ENCODE peak calls at places on chromosomes 13 and 19, in four cellular contexts. One of them, this sample, is unnamed. For H3K36me3, the result is how much of the 10 kb centered on the place peaks cover.

GRCh38 chr19:33798701-33799111 is 2.0 kb downstream of the KCTD15 start:
- ATAC-seq in heart right ventricle: no peak
- ATAC-seq in heart left ventricle: no peak
- ATAC-seq in body of pancreas: no peak
- ATAC-seq in this sample: no peak

GRCh38 chr19:40650749-40651305 is 39.6 kb downstream of the NUMBL start:
- ATAC-seq in body of pancreas: no peak
- ATAC-seq in heart right ventricle: no peak
- ATAC-seq in heart left ventricle: no peak
- ATAC-seq in this sample: peak

GRCh38 chr13:40420160-40420740 is 246.2 kb downstream of the FOXO1 start:
- ATAC-seq in heart left ventricle: no peak
- ATAC-seq in body of pancreas: no peak
- ATAC-seq in heart right ventricle: no peak
- ATAC-seq in this sample: no peak

GRCh38 chr13:22110368-22110767 is 439.5 kb downstream of the FGF9 start:
- ATAC-seq in heart left ventricle: peak
- ATAC-seq in heart right ventricle: no peak
- ATAC-seq in body of pancreas: peak
- ATAC-seq in this sample: no peak

GRCh38 chr13:111667757-111668156 is 347.3 kb downstream of the TEX29 start:
- ATAC-seq in heart left ventricle: no peak
- ATAC-seq in heart right ventricle: no peak
- ATAC-seq in body of pancreas: no peak
- ATAC-seq in this sample: no peak

GRCh38 chr13:46598820-46599180 is 45.8 kb downstream of the LRCH1 start:
- ATAC-seq in heart left ventricle: no peak
- ATAC-seq in heart right ventricle: no peak
- ATAC-seq in body of pancreas: no peak
- ATAC-seq in this sample: no peak

GRCh38 chr19:409006-409514 is at the start of gene C2CD4C:
- ATAC-seq in body of pancreas: peak
- ATAC-seq in heart left ventricle: no peak
- ATAC-seq in heart right ventricle: no peak
- ATAC-seq in this sample: peak

GRCh38 chr13:49935171-49936084 is 712 bp downstream of the SPRYD7 start:
- ATAC-seq in body of pancreas: peak
- ATAC-seq in heart left ventricle: peak
- ATAC-seq in heart right ventricle: peak
- ATAC-seq in this sample: peak

GRCh38 chr19:45629704-45630103 is 9.5 kb downstream of the EML2 start:
- ATAC-seq in heart left ventricle: no peak
- ATAC-seq in body of pancreas: no peak
- ATAC-seq in heart right ventricle: no peak
- ATAC-seq in this sample: no peak

GRCh38 chr13:20127263-20127562 is 33.6 kb downstream of the GJA3 start:
- ATAC-seq in heart left ventricle: peak
- ATAC-seq in body of pancreas: peak
- ATAC-seq in heart right ventricle: peak
- ATAC-seq in this sample: peak

GRCh38 chr13:105035092-105035491 is 1500.4 kb downstream of the EFNB2 start:
- ATAC-seq in heart left ventricle: no peak
- ATAC-seq in heart right ventricle: no peak
- ATAC-seq in body of pancreas: peak
- ATAC-seq in this sample: no peak

GRCh38 chr13:50587122-50587521 is 256.4 kb downstream of the DLEU7 start:
- ATAC-seq in body of pancreas: no peak
- ATAC-seq in heart right ventricle: no peak
- ATAC-seq in heart left ventricle: no peak
- ATAC-seq in this sample: no peak

GRCh38 chr19:39906283-39906682 is 28.2 kb downstream of the FCGBP start:
- ATAC-seq in body of pancreas: no peak
- ATAC-seq in heart left ventricle: no peak
- ATAC-seq in heart right ventricle: no peak
- ATAC-seq in this sample: no peak

GRCh38 chr13:102187313-102187712 is 214.5 kb downstream of the FGF14 start:
- ATAC-seq in heart left ventricle: no peak
- ATAC-seq in heart right ventricle: no peak
- ATAC-seq in body of pancreas: no peak
- ATAC-seq in this sample: no peak

GRCh38 chr19:15320118-15320517 is 12.2 kb downstream of the BRD4 start:
- ATAC-seq in body of pancreas: no peak
- ATAC-seq in heart left ventricle: no peak
- ATAC-seq in heart right ventricle: no peak
- ATAC-seq in this sample: no peak

GRCh38 chr19:34393629-34394028 is 10.6 kb upstream of the PDCD2L start:
- ATAC-seq in heart left ventricle: no peak
- ATAC-seq in heart right ventricle: no peak
- ATAC-seq in body of pancreas: no peak
- ATAC-seq in this sample: no peak

GRCh38 chr19:51994048-51994644 is 7.5 kb upstream of the ZNF350 start:
- ATAC-seq in body of pancreas: no peak
- ATAC-seq in heart right ventricle: no peak
- ATAC-seq in heart left ventricle: no peak
- ATAC-seq in this sample: no peak

GRCh38 chr19:51993422-51993821 is 6.8 kb upstream of the ZNF350 start:
- ATAC-seq in heart left ventricle: no peak
- ATAC-seq in heart right ventricle: no peak
- ATAC-seq in body of pancreas: no peak
- ATAC-seq in this sample: no peak
- H3K36me3 ChIP-seq in heart left ventricle: half or more
- H3K36me3 ChIP-seq in heart right ventricle: half or more
- H3K36me3 ChIP-seq in body of pancreas: under half
- H3K36me3 ChIP-seq in this sample: under half

GRCh38 chr19:47145639-47146486 is 15.2 kb downstream of the SAE1 start:
- ATAC-seq in body of pancreas: no peak
- ATAC-seq in heart right ventricle: no peak
- ATAC-seq in heart left ventricle: no peak
- ATAC-seq in this sample: no peak
- H3K36me3 ChIP-seq in body of pancreas: under half
- H3K36me3 ChIP-seq in heart right ventricle: under half
- H3K36me3 ChIP-seq in heart left ventricle: half or more
- H3K36me3 ChIP-seq in this sample: under half

GRCh38 chr19:5789201-5789795 is 1.7 kb downstream of the DUS3L start:
- ATAC-seq in body of pancreas: no peak
- ATAC-seq in heart left ventricle: no peak
- ATAC-seq in heart right ventricle: no peak
- ATAC-seq in this sample: no peak
- H3K36me3 ChIP-seq in body of pancreas: under half
- H3K36me3 ChIP-seq in heart left ventricle: half or more
- H3K36me3 ChIP-seq in heart right ventricle: half or more
- H3K36me3 ChIP-seq in this sample: under half

DNA sequence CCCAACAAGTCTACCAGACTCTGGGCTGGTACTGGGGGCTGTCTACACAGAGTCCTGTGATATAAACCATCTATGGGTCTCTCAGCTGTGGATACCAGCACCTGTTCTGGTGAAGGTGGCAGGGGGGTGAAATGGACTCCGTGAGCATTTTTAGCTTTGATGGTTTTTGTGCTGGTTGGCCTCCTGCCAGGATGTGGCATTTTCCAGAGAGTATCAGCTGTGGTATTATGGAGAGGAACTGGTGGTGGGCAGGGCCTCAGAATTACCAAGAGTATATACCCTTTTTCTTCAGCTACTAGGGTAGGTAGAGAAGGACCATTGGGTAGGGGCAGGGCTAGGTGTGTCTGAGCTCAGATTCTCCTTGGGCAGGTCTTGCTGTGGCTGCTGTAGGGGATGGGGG is 1920.9 kb upstream of the PCDH20 start:
- ATAC-seq in body of pancreas: no peak
- ATAC-seq in heart left ventricle: no peak
- ATAC-seq in heart right ventricle: no peak
- ATAC-seq in this sample: no peak
- H3K36me3 ChIP-seq in body of pancreas: under half
- H3K36me3 ChIP-seq in heart left ventricle: under half
- H3K36me3 ChIP-seq in heart right ventricle: under half
- H3K36me3 ChIP-seq in this sample: under half

GRCh38 chr13:112877066-112877465 is 91.9 kb upstream of the MCF2L start:
- ATAC-seq in body of pancreas: no peak
- ATAC-seq in heart left ventricle: no peak
- ATAC-seq in heart right ventricle: no peak
- ATAC-seq in this sample: no peak
- H3K36me3 ChIP-seq in body of pancreas: under half
- H3K36me3 ChIP-seq in heart left ventricle: half or more
- H3K36me3 ChIP-seq in heart right ventricle: under half
- H3K36me3 ChIP-seq in this sample: half or more

DNA sequence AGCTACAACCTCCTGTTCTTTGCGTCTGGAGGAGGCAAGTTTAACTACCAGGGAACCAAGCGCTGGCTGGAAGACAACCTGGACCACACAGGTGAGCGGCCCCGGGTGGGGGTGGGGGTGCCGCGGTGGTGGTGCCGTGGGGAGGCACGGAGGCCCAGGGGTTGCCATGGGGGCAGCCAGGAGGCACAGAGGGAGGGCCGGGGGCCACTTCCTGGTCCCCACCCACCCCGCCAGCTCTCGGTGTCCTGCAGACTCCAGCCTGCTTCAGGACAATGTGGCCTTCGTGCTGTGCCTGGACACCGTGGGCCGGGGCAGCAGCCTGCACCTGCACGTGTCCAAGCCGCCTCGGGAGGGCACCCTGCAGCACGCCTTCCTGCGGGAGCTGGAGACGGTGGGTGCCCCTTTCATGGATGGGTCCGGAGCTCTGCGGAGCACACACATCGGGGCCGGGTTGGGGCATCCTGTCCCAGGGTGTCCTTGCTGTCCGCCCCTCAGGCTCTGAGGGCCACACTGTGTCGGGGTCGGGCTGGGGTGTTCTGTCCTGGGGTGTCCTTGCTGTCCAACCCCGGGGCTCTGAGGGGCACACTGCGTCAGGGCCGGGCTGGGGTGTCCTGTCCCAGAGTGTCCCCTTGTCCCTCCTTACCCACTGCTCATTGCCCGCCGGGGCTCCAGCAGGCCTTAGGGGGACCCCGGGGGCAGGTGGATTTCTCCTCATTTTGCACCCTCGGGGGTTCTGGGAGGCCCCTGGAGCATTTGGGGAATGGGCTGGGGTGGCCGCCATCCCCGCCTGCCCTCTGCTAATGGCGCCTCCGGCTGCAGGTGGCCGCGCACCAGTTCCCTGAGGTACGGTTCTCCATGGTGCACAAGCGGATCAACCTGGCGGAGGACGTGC is 18.3 kb downstream of the NCLN start:
- ATAC-seq in heart right ventricle: no peak
- ATAC-seq in heart left ventricle: no peak
- ATAC-seq in body of pancreas: no peak
- ATAC-seq in this sample: no peak
- H3K36me3 ChIP-seq in heart right ventricle: under half
- H3K36me3 ChIP-seq in heart left ventricle: under half
- H3K36me3 ChIP-seq in body of pancreas: under half
- H3K36me3 ChIP-seq in this sample: half or more

GRCh38 chr19:52533901-52534300 is 6.4 kb downstream of the ZNF808 start:
- ATAC-seq in heart right ventricle: peak
- ATAC-seq in body of pancreas: peak
- ATAC-seq in heart left ventricle: peak
- ATAC-seq in this sample: no peak

GRCh38 chr19:52541608-52542007 is 14.1 kb downstream of the ZNF808 start:
- ATAC-seq in heart right ventricle: no peak
- ATAC-seq in body of pancreas: no peak
- ATAC-seq in heart left ventricle: no peak
- ATAC-seq in this sample: no peak

GRCh38 chr19:52532480-52532879 is 5.0 kb downstream of the ZNF808 start:
- ATAC-seq in heart right ventricle: no peak
- ATAC-seq in heart left ventricle: no peak
- ATAC-seq in body of pancreas: no peak
- ATAC-seq in this sample: no peak

DNA sequence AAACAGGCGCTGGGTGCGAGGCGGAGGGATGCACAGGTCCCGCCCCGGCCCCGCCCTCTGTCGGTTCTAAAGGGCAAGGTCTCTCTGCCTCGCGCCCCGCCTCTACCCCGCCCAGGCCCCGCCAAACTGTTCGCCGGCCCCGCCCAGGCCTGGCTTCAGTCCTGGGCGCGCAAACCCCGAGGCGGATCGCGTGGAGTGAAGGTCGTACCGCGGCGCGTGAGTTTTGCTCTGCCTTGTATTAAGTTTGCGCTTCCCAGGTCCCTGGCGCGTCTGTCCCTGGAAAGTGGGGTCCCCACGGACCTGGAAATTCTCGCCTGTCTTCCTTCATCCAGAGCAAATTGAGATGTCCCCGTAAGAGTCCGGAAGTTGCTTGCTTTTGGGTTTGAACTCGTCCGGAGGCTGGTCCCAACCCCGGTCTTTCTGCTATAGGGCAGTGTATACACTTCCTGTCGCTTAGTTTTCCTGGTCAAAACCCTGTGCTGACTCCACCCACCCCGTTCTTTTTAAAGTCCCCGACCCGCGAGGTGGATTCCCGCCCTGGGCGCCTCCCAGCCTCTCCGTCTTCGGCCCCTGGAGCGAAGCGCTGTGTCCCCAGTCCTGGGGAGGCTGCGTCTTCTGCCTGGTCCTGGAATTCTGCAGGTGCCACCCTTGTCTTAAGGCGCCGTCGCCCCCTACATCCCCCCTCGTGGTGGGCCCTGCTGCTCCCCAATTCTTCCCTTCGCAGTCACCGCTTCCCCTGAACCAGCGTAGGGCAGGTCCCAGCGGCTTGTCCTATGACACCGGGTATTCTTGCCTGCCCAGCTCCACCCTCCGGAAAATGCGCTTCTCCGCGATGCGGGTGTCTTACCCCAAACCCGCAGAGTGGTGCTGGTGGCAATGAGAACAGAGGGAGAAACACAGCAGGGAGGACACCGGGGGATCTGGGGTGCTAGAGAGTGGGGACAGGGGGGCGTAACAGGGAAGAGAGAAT is 8.6 kb downstream of the ZNF808 start:
- ATAC-seq in heart right ventricle: peak
- ATAC-seq in heart left ventricle: peak
- ATAC-seq in body of pancreas: peak
- ATAC-seq in this sample: peak
- H3K36me3 ChIP-seq in heart right ventricle: under half
- H3K36me3 ChIP-seq in heart left ventricle: under half
- H3K36me3 ChIP-seq in body of pancreas: under half
- H3K36me3 ChIP-seq in this sample: under half

GRCh38 chr13:109694972-109695371 is 91.4 kb downstream of the IRS2 start:
- ATAC-seq in heart left ventricle: no peak
- ATAC-seq in body of pancreas: no peak
- ATAC-seq in heart right ventricle: no peak
- ATAC-seq in this sample: no peak

GRCh38 chr13:109697936-109698335 is 88.4 kb downstream of the IRS2 start:
- ATAC-seq in heart left ventricle: no peak
- ATAC-seq in body of pancreas: no peak
- ATAC-seq in heart right ventricle: no peak
- ATAC-seq in this sample: no peak

GRCh38 chr13:109693213-109693612 is 93.2 kb downstream of the IRS2 start:
- ATAC-seq in body of pancreas: no peak
- ATAC-seq in heart right ventricle: no peak
- ATAC-seq in heart left ventricle: no peak
- ATAC-seq in this sample: no peak

GRCh38 chr13:109698779-109699178 is 87.6 kb downstream of the IRS2 start:
- ATAC-seq in heart left ventricle: no peak
- ATAC-seq in body of pancreas: no peak
- ATAC-seq in heart right ventricle: no peak
- ATAC-seq in this sample: no peak

GRCh38 chr13:109695402-109696190 is 90.8 kb downstream of the IRS2 start:
- ATAC-seq in body of pancreas: no peak
- ATAC-seq in heart right ventricle: no peak
- ATAC-seq in heart left ventricle: no peak
- ATAC-seq in this sample: no peak
- H3K36me3 ChIP-seq in body of pancreas: under half
- H3K36me3 ChIP-seq in heart right ventricle: under half
- H3K36me3 ChIP-seq in heart left ventricle: under half
- H3K36me3 ChIP-seq in this sample: under half